ENCODE peak calls at places on chromosomes 7 and 10, in five cellular contexts. P is kidney, D is neural crest cell, M is prostate gland, W is HuH-7.5. C is an unnamed sample.

GRCh38 chr10:76902949-76903348 is 734.7 kb downstream of the KCNMA1 start:
- DNase-seq in P (no peak), D (peak), M (no peak), W (no peak), C (no peak)

GRCh38 chr7:7201583-7202374 is 19.4 kb downstream of the C1GALT1 start:
- DNase-seq in P (peak), D (no peak), M (no peak), W (no peak), C (no peak)

GRCh38 chr7:111803015-111803758 is 240.9 kb upstream of the IMMP2L start:
- DNase-seq in P (no peak), D (no peak), M (peak), W (no peak), C (no peak)

GRCh38 chr10:60467202-60467546 is 77.5 kb upstream of the ANK3 start:
- DNase-seq in P (no peak), D (no peak), M (no peak), W (no peak), C (no peak)

GRCh38 chr7:112509390-112509789 is 28.6 kb downstream of the LSMEM1 start:
- DNase-seq in P (no peak), D (no peak), M (no peak), W (no peak), C (no peak)

GRCh38 chr10:79142064-79142491 is 73.3 kb downstream of the ZMIZ1 start:
- DNase-seq in P (peak), D (no peak), M (no peak), W (no peak), C (peak)

GRCh38 chr7:106841896-106842390 is 23.1 kb upstream of the PIK3CG start:
- DNase-seq in P (no peak), D (no peak), M (no peak), W (no peak), C (no peak)

GRCh38 chr10:126431816-126432215 is 43.5 kb upstream of the ADAM12 start:
- DNase-seq in P (no peak), D (no peak), M (no peak), W (no peak), C (no peak)

GRCh38 chr7:133934262-133934973 is 192.7 kb upstream of the LRGUK start:
- DNase-seq in P (no peak), D (no peak), M (no peak), W (no peak), C (no peak)

GRCh38 chr10:30034433-30035137 is 24.8 kb downstream of the JCAD start:
- DNase-seq in P (no peak), D (no peak), M (no peak), W (no peak), C (no peak)

GRCh38 chr10:34526186-34526585 is 288.9 kb downstream of the PARD3 start:
- DNase-seq in P (no peak), D (no peak), M (no peak), W (no peak), C (no peak)

GRCh38 chr10:78149193-78149592 is 115.5 kb downstream of the RPS24 start:
- DNase-seq in P (no peak), D (no peak), M (no peak), W (no peak), C (no peak)

GRCh38 chr10:132575320-132576201 is 38.0 kb downstream of the INPP5A start:
- DNase-seq in P (no peak), D (no peak), M (peak), W (no peak), C (no peak)